ENCODE peak calls at places on chromosomes 7 and 10, in eight cellular contexts. A, J, D, Q, C, H, T and L are unnamed samples.

GRCh38 chr10:37314350-37314749 is 189.0 kb downstream of the ANKRD30A start:
- DNase-seq in T (no peak), D (no peak), H (no peak), Q (no peak), C (no peak), J (no peak), A (no peak), L (no peak)

GRCh38 chr10:44042926-44043602 is 341.8 kb downstream of the CXCL12 start:
- DNase-seq in H (no peak), D (no peak), T (peak), A (no peak), Q (no peak), J (no peak), C (no peak), L (no peak)

GRCh38 chr10:105793071-105793470 is 1152.0 kb downstream of the SORCS3 start:
- DNase-seq in J (no peak), H (no peak), A (no peak), C (no peak), D (no peak), T (no peak), Q (no peak), L (no peak)

GRCh38 chr7:156074084-156074483 is 261.8 kb upstream of the SHH start:
- DNase-seq in A (no peak), J (no peak), H (no peak), T (no peak), D (no peak), Q (no peak), C (no peak), L (no peak)

GRCh38 chr7:128259131-128260056 is 18.3 kb downstream of the LEP start:
- DNase-seq in H (no peak), Q (no peak), T (no peak), C (no peak), A (peak), J (no peak), D (no peak), L (no peak)

GRCh38 chr7:137302075-137302474 is 41.5 kb downstream of the PTN start:
- DNase-seq in H (no peak), C (no peak), J (no peak), T (no peak), D (no peak), A (no peak), Q (no peak), L (no peak)

GRCh38 chr7:50560865-50561351 is 4.3 kb downstream of the DDC start:
- DNase-seq in A (no peak), T (no peak), D (peak), Q (no peak), C (no peak), J (no peak), H (no peak), L (no peak)

GRCh38 chr10:63429280-63429679 is 36.5 kb downstream of the JMJD1C start:
- DNase-seq in D (no peak), H (no peak), J (no peak), T (no peak), Q (peak), A (no peak), C (no peak), L (no peak)

GRCh38 chr10:73509695-73510094 is 13.9 kb upstream of the PPP3CB start:
- DNase-seq in A (no peak), Q (no peak), H (no peak), J (no peak), C (no peak), T (no peak), D (no peak), L (no peak)

GRCh38 chr7:72278550-72278949 is 133.6 kb downstream of the CALN1 start:
- DNase-seq in D (no peak), H (no peak), Q (no peak), C (no peak), J (no peak), T (no peak), A (no peak), L (no peak)

GRCh38 chr7:38107486-38107893 is 70.6 kb upstream of the STARD3NL start:
- DNase-seq in C (peak), D (peak), H (peak), T (peak), A (peak), Q (peak), J (peak), L (peak)

GRCh38 chr10:122208616-122209430 is 62.3 kb upstream of the BTBD16 start:
- DNase-seq in Q (no peak), D (no peak), C (no peak), H (no peak), A (no peak), T (no peak), J (no peak), L (no peak)

GRCh38 chr10:1049425-1049958 is 573 bp upstream of the IDI1 start:
- DNase-seq in C (no peak), D (peak), H (no peak), A (no peak), J (no peak), Q (no peak), T (no peak), L (no peak)

GRCh38 chr10:49139000-49139865 is 5.4 kb upstream of the FAM170B start:
- DNase-seq in A (no peak), Q (no peak), D (no peak), H (no peak), C (no peak), T (no peak), J (no peak), L (no peak)

GRCh38 chr7:10128748-10129147 is 844.9 kb upstream of the PHF14 start:
- DNase-seq in Q (no peak), D (no peak), H (no peak), T (peak), J (no peak), A (no peak), C (peak), L (peak)

GRCh38 chr10:93954726-93955363 is 38.9 kb upstream of the PLCE1 start:
- DNase-seq in C (no peak), Q (no peak), H (no peak), A (no peak), D (no peak), T (no peak), J (no peak), L (no peak)

GRCh38 chr7:140596751-140597424 is 43.7 kb downstream of the DENND2A start:
- DNase-seq in J (no peak), D (no peak), C (no peak), A (no peak), Q (no peak), T (no peak), H (no peak), L (no peak)

GRCh38 chr7:34849163-34849960 is 187.9 kb downstream of the DPY19L1 start:
- DNase-seq in Q (peak), A (no peak), H (no peak), J (peak), T (no peak), C (no peak), D (peak), L (no peak)

GRCh38 chr7:146175716-146176115 is 59.1 kb downstream of the CNTNAP2 start:
- DNase-seq in T (no peak), H (no peak), J (peak), A (no peak), C (no peak), Q (no peak), D (no peak), L (peak)

GRCh38 chr7:91264083-91264923 is at the start of gene FZD1:
- DNase-seq in D (peak), Q (peak), J (peak), A (peak), C (peak), H (peak), T (peak), L (peak)

GRCh38 chr10:70960783-70961570 is 72.6 kb upstream of the PCBD1 start:
- DNase-seq in D (no peak), T (no peak), J (no peak), C (no peak), Q (no peak), H (no peak), A (no peak), L (no peak)

GRCh38 chr7:6634021-6634420 is 3.1 kb upstream of the ZNF316 start:
- DNase-seq in C (no peak), Q (no peak), D (no peak), H (no peak), J (no peak), T (no peak), A (no peak), L (no peak)

GRCh38 chr10:21317902-21318301 is 207.6 kb downstream of the SKIDA1 start:
- DNase-seq in C (no peak), J (no peak), H (no peak), Q (no peak), T (no peak), D (no peak), A (no peak), L (no peak)

GRCh38 chr10:129102906-129103693 is 363.9 kb upstream of the MGMT start:
- DNase-seq in H (no peak), J (no peak), C (no peak), D (no peak), A (no peak), T (no peak), Q (no peak), L (no peak)

GRCh38 chr7:27740449-27741086 is 606 bp downstream of the TAX1BP1 start:
- DNase-seq in C (peak), J (peak), A (peak), H (peak), T (peak), Q (peak), D (peak), L (peak)

GRCh38 chr7:27737591-27737990 is 2.4 kb upstream of the TAX1BP1 start:
- DNase-seq in A (no peak), H (no peak), D (no peak), C (no peak), J (no peak), T (no peak), Q (no peak), L (no peak)

GRCh38 chr7:27739301-27739913 is 555 bp upstream of the TAX1BP1 start:
- DNase-seq in H (no peak), Q (peak), T (no peak), J (peak), A (no peak), C (peak), D (no peak), L (no peak)

GRCh38 chr7:27737178-27737577 is 2.8 kb upstream of the TAX1BP1 start:
- DNase-seq in T (no peak), Q (no peak), C (no peak), D (no peak), H (no peak), A (no peak), J (no peak), L (no peak)

GRCh38 chr7:27739914-27740448 is at the start of gene TAX1BP1:
- DNase-seq in C (peak), H (peak), D (peak), Q (peak), J (peak), T (peak), A (peak), L (peak)
- TF ChIP-seq POLR2A in C (peak), H (peak), D (peak), Q (peak), J (peak), T (peak), A (peak), L (peak)

GRCh38 chr10:31669367-31669766 is 259.3 kb downstream of the ARHGAP12 start:
- DNase-seq in C (no peak), Q (no peak), D (no peak), A (no peak), J (no peak), T (no peak), H (no peak), L (no peak)
- TF ChIP-seq MAX in C (no peak), Q (no peak), D (no peak), A (no peak), J (no peak), T (no peak), H (no peak), L (no peak)

DNA sequence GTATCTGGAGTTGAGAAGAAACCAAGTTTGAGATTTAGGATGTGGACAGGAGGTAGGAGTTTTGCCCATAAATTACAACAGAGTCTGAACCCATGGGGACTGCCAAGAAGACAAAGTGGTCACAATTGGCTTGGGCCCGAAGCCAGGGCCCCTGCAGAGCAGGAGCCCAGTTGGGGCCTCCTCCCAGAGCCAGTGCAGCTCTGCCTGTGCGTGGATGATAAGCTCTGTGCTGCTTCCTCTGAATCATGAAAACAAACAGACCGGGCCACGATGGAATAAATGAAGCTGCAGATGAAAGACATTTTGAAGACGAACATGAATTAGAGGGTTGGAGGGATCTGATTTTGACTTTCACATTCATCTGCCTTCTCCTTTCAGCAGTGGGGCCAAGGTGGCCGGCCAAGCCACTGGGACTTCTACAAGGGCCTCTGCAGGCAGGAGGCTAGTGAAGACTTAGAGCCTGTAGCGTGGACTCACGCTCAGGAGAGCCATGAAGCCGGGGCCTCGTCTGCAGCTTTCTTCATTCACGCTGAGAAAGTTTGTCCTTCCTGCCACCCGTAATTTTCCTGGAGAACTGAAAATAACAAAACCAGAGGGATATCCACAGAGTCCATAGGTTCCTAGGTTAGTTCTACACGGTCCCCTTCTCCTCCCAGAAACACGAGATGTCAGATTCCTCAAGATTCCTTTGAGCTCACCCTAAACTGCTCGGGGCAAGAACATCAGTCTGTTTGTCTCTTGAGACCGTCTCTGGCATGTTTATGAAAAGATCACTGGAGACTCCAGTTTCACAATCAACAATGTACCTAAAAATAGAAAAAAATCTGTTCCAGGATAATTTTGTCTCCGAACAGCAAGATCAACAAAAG is 156.7 kb upstream of the LYZL1 start:
- DNase-seq in C (peak), J (no peak), A (no peak), H (no peak), T (no peak), Q (peak), D (peak), L (no peak)
- H3K4me3 ChIP-seq in C (peak), J (no peak), A (no peak), H (no peak), T (no peak), Q (no peak), D (no peak), L (no peak)

GRCh38 chr7:149770728-149771127 is 2.7 kb downstream of the ZNF467 start:
- DNase-seq in H (no peak), Q (no peak), A (no peak), T (no peak), C (no peak), J (no peak), D (no peak), L (no peak)

GRCh38 chr7:149772821-149773425 is 465 bp downstream of the ZNF467 start:
- DNase-seq in H (no peak), D (no peak), C (peak), Q (peak), A (no peak), J (no peak), T (peak), L (peak)

GRCh38 chr7:149772236-149772820 is 1.1 kb downstream of the ZNF467 start:
- DNase-seq in H (no peak), C (peak), Q (no peak), D (no peak), A (no peak), T (peak), J (peak), L (no peak)

GRCh38 chr7:149771199-149771636 is 2.2 kb downstream of the ZNF467 start:
- DNase-seq in A (no peak), H (no peak), Q (peak), T (no peak), C (no peak), D (no peak), J (no peak), L (no peak)

DNA sequence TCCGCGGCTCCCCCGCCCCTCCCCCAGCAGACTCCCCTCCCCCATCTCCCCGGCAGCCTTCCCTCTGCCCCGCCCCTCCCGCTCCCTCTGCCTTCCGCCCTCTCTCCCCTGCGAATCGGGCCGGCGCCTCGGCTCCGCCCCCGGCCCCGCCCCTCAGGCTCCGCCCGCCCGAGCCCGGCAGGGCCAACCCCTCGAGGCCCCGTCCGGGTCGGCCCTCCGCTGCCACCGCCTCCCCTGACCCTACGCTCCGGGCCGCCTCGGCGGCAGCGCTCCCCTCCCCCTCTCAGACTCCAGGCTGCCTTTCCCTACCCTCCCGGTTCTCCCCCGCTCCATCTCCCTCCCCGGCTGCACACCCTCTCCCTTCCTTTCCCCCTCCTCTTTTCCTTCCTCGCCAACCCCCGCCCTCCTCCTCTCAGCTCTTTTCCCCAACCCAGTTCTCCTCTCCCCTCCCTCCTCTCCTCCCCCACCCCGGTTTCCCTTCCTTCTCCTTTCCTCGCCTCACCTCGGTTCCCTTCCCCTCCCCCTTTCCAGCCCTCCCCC is 1.6 kb downstream of the ZNF467 start:
- DNase-seq in T (peak), C (peak), J (peak), A (peak), Q (peak), H (peak), D (peak), L (peak)
- TF ChIP-seq POLR2A in T (no peak), C (peak), J (no peak), A (no peak), Q (peak), H (peak), D (no peak), L (no peak)

GRCh38 chr10:125637496-125637895 is 45.5 kb downstream of the TEX36 start:
- DNase-seq in C (no peak), J (no peak), A (no peak), T (no peak), D (no peak), H (no peak), Q (no peak), L (no peak)

GRCh38 chr10:125634606-125635005 is 48.4 kb downstream of the TEX36 start:
- DNase-seq in Q (no peak), H (no peak), D (no peak), J (no peak), C (no peak), A (no peak), T (no peak), L (no peak)

GRCh38 chr10:125631806-125632205 is 51.2 kb downstream of the TEX36 start:
- DNase-seq in Q (no peak), J (no peak), D (no peak), A (no peak), C (no peak), H (no peak), T (no peak), L (peak)

GRCh38 chr10:125629758-125630376 is 53.1 kb downstream of the TEX36 start:
- DNase-seq in H (no peak), C (peak), A (peak), T (no peak), D (peak), J (peak), Q (peak), L (peak)

DNA sequence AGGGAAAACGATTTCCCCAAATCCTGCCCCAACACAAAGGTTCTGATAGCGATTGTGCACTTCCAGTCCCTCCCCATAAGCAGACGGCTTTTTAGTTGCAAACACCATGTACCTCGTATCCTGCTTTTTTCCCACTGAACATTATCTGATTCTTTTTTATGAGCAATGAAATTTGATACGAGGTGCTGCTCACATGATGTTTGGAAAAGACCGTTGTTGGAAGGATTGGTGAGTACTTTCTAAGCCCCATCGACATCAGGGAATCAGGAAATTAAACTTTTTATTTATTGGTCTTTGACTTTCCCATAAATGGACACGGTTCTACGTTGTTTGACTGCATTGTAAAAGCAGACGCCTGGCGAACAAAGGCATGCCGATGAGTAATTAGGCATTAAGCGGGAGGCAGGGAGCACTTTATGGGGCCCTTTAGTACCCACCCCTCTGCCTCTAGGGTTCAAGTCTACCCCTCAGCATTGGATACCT is 49.4 kb downstream of the TEX36 start:
- DNase-seq in D (no peak), A (peak), J (no peak), H (no peak), Q (peak), T (no peak), C (no peak), L (no peak)
- TF ChIP-seq MAX in D (no peak), A (no peak), J (no peak), H (no peak), Q (no peak), T (no peak), C (no peak), L (no peak)

GRCh38 chr7:150955519-150956394 is 22.4 kb downstream of the KCNH2 start:
- DNase-seq in T (peak), H (no peak), A (no peak), Q (no peak), J (no peak), D (no peak), C (peak), L (peak)

GRCh38 chr7:150953061-150953997 is 24.8 kb downstream of the KCNH2 start:
- DNase-seq in J (no peak), Q (no peak), D (no peak), T (no peak), C (no peak), A (no peak), H (no peak), L (no peak)

GRCh38 chr7:150954201-150954985 is 23.7 kb downstream of the KCNH2 start:
- DNase-seq in A (no peak), H (no peak), D (no peak), Q (no peak), T (no peak), C (no peak), J (no peak), L (no peak)

GRCh38 chr7:150956395-150957118 is 21.6 kb downstream of the KCNH2 start:
- DNase-seq in J (no peak), Q (no peak), C (no peak), H (no peak), A (no peak), T (no peak), D (no peak), L (no peak)

GRCh38 chr7:150954986-150955518 is 23.1 kb downstream of the KCNH2 start:
- DNase-seq in C (no peak), J (no peak), A (no peak), H (no peak), D (no peak), Q (no peak), T (no peak), L (peak)
- H3K4me3 ChIP-seq in C (peak), J (no peak), A (no peak), H (no peak), D (no peak), Q (no peak), T (no peak), L (peak)